ENCODE peak calls at places on chromosomes 6 and 20, in nine cellular contexts. J is heart left ventricle, Q is mucosa of descending colon, Y is AG09309, G is SJSA1, X is tibial nerve, L is GM23338, R is fibroblast of the aortic adventitia, K is foreskin fibroblast. O is an unnamed sample.
A peak's percentile ranks its signal among the peaks of the same experiment; 100 is the strongest.

GRCh38 chr6:83430606-83431544 is at the start of gene ME1:
- DNase-seq in J (peak; percentile 77), Q (peak; percentile 74), Y (peak; percentile 31), G (peak; percentile 96), X (peak; percentile 51), L (peak; percentile 79), R (peak; percentile 69), K (peak; percentile 87), O (peak; percentile 68)

GRCh38 chr6:157825243-157825904 is 2.3 kb downstream of the SNX9 start:
- DNase-seq in J (no peak), Q (no peak), Y (no peak), G (no peak), X (no peak), L (no peak), R (peak; percentile 41), K (no peak), O (no peak)

GRCh38 chr6:158536084-158536890 is 23.6 kb upstream of the TMEM181 start:
- DNase-seq in J (peak; percentile 64), Q (peak; percentile 87), Y (no peak), G (peak; percentile 64), X (peak; percentile 30), L (peak; percentile 92), R (peak; percentile 74), K (peak; percentile 70), O (peak; percentile 73)

GRCh38 chr6:99114769-99115406 is 167.1 kb upstream of the FBXL4 start:
- DNase-seq in J (no peak), Q (no peak), Y (no peak), G (no peak), X (no peak), L (no peak), R (no peak), K (no peak), O (no peak)

GRCh38 chr20:53370345-53370961 is 223.2 kb downstream of the ZNF217 start:
- DNase-seq in J (no peak), Q (peak; percentile 12), Y (no peak), G (no peak), X (no peak), L (no peak), R (no peak), K (no peak), O (no peak)

GRCh38 chr6:153015094-153015645 is 12.7 kb upstream of the MTRF1L start:
- DNase-seq in J (no peak), Q (no peak), Y (no peak), G (no peak), X (no peak), L (no peak), R (no peak), K (no peak), O (no peak)

GRCh38 chr6:7561153-7561964 is 19.9 kb downstream of the DSP start:
- DNase-seq in J (no peak), Q (peak; percentile 88), Y (no peak), G (no peak), X (no peak), L (no peak), R (peak; percentile 26), K (no peak), O (no peak)

GRCh38 chr6:115783402-115784061 is 277.2 kb downstream of the FRK start:
- DNase-seq in J (no peak), Q (no peak), Y (no peak), G (no peak), X (no peak), L (no peak), R (peak; percentile 1), K (peak; percentile 23), O (peak; percentile 8)

GRCh38 chr20:56995157-56995556 is 271.3 kb downstream of the BMP7 start:
- DNase-seq in J (no peak), Q (no peak), Y (no peak), G (no peak), X (no peak), L (no peak), R (no peak), K (no peak), O (no peak)

GRCh38 chr6:38058022-38058421 is 238.5 kb downstream of the ZFAND3 start:
- DNase-seq in J (no peak), Q (no peak), Y (no peak), G (no peak), X (no peak), L (no peak), R (peak; percentile 9), K (peak; percentile 35), O (no peak)

GRCh38 chr6:146312606-146313005 is 231.0 kb upstream of the RAB32 start:
- DNase-seq in J (no peak), Q (no peak), Y (no peak), G (no peak), X (no peak), L (no peak), R (no peak), K (peak; percentile 12), O (no peak)

GRCh38 chr6:80217799-80218198 is 111.3 kb downstream of the BCKDHB start:
- DNase-seq in J (no peak), Q (no peak), Y (peak; percentile 71), G (no peak), X (no peak), L (no peak), R (peak; percentile 4), K (peak; percentile 44), O (no peak)

GRCh38 chr6:88823998-88824397 is 139.4 kb downstream of the RNGTT start:
- DNase-seq in J (no peak), Q (no peak), Y (peak; percentile 4), G (no peak), X (no peak), L (no peak), R (peak; percentile 40), K (peak; percentile 22), O (no peak)

DNA sequence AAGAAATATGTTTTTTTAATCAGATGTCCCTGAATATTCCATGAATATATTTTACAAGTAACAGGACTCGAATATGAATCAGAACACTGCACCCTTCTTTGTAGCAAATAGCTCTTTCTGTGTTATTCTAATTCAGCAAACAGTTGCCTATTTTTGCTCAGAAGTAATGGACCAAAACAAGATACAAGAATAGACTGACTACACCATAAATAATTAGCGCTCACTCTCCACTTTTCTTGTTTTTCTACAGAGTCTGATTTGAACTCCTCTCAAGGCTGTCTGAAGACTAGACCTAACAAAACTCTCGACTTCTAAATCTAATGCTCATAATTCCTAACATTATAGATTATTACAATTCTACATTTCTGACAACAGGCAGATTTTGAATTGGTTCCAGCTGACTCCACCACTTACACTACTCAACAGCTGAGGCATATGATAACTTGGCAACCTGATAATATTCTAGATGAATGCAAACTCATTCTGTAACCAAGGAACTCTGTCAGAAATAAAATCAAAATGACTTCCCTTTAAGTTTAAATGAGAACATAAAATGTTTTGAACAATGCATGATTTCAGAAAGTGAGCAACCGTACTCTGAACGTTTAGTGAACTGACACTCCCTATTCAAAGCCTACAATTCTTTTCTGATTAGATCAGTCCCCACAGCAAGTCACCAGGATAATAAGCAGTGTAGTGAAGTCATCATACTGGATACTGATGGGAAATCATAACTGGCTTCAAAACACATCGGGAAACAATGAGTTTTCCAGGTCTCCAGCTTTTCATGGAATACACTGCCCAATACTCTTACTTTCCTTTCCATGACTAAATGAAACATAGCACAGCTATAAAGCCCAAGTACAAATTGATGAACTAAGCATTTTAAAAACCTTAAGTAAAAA is 114.2 kb upstream of the BEND6 start:
- DNase-seq in J (no peak), Q (no peak), Y (no peak), G (no peak), X (no peak), L (no peak), R (peak; percentile 73), K (peak; percentile 57), O (no peak)
- H3K4me3 ChIP-seq in J (peak overlapping the region; percentile 72), Q (no peak overlapping the region), Y (peak overlapping the region; percentile 77), G (peak overlapping the region; percentile 8), X (peak overlapping the region; percentile 88), L (peak overlapping the region; percentile 87), R (peak overlapping the region; percentile 88), K (peak overlapping the region; percentile 91), O (peak overlapping the region; percentile 74)

DNA sequence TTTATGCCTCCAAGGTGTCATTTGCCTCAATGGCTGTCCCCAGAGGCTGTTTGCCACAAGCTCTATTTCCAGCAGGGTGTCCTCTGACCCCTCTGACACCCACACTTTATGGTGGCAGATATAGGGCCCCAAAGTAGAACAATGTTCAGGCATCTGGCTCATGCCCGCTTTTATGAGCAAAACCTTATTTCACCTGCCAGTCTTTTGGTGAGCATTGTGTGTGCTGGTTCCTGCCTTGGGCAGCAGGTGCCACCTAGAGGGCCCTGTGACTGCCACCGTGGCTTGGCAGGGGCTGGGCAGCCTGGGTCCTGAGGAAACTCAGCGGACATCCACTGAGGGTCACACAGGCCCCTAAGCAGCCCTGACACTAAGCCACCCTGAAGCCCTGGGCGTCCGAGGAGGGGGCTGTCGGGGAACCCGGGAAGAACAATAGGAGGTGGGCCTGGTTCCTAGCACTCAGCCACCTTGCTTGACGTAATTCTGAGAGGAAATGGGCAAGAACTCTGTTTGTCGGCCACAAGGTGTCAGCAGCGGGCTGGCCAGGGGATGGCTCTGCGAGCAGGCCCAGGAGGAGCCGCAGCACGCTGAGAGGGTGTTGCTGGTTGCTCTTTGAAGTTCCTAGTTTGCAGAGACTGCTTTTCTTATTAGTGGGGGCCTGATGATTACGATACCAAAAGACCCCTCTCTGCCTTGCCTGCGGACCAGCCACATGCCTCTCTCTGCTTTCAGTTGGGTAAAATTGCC is 148.9 kb downstream of the SCML4 start:
- DNase-seq in J (peak; percentile 85), Q (peak; percentile 75), Y (peak; percentile 49), G (peak; percentile 81), X (peak; percentile 44), L (peak; percentile 94), R (peak; percentile 86), K (peak; percentile 76), O (peak; percentile 88)
- H3K4me3 ChIP-seq in J (peak overlapping the region; percentile 21), Q (no peak overlapping the region), Y (no peak overlapping the region), G (no peak overlapping the region), X (no peak overlapping the region), L (peak overlapping the region; percentile 52), R (no peak overlapping the region), K (no peak overlapping the region), O (peak overlapping the region; percentile 22)

GRCh38 chr20:17587148-17587547 is 17.3 kb downstream of the DSTN start:
- DNase-seq in J (no peak), Q (no peak), Y (no peak), G (no peak), X (no peak), L (no peak), R (no peak), K (no peak), O (no peak)
- H3K4me3 ChIP-seq in J (no peak overlapping the region), Q (no peak overlapping the region), Y (no peak overlapping the region), G (no peak overlapping the region), X (no peak overlapping the region), L (no peak overlapping the region), R (no peak overlapping the region), K (no peak overlapping the region), O (no peak overlapping the region)

GRCh38 chr6:96836579-96837137 is 619 bp downstream of the GPR63 start:
- DNase-seq in J (no peak), Q (peak; percentile 22), Y (no peak), G (no peak), X (no peak), L (peak; percentile 32), R (peak; percentile 3), K (no peak), O (no peak)

GRCh38 chr6:96834070-96834469 is 3.2 kb downstream of the GPR63 start:
- DNase-seq in J (no peak), Q (no peak), Y (no peak), G (no peak), X (no peak), L (no peak), R (no peak), K (no peak), O (no peak)

GRCh38 chr6:96832780-96833179 is 4.5 kb downstream of the GPR63 start:
- DNase-seq in J (no peak), Q (no peak), Y (no peak), G (no peak), X (no peak), L (no peak), R (no peak), K (no peak), O (no peak)

GRCh38 chr6:96841241-96841824 is 4.1 kb upstream of the GPR63 start:
- DNase-seq in J (no peak), Q (no peak), Y (no peak), G (no peak), X (no peak), L (no peak), R (no peak), K (no peak), O (no peak)

GRCh38 chr6:96837138-96837971 is at the start of gene GPR63:
- DNase-seq in J (peak; percentile 45), Q (peak; percentile 78), Y (no peak), G (peak; percentile 75), X (peak; percentile 18), L (peak; percentile 95), R (peak; percentile 41), K (peak; percentile 68), O (peak; percentile 54)
- H3K4me3 ChIP-seq in J (peak within 1 kb of the TSS; percentile 78), Q (peak within 1 kb of the TSS; percentile 37), Y (peak within 1 kb of the TSS; percentile 54), G (peak within 1 kb of the TSS; percentile 53), X (peak within 1 kb of the TSS; percentile 66), L (peak within 1 kb of the TSS; percentile 90), R (peak within 1 kb of the TSS; percentile 74), K (peak within 1 kb of the TSS; percentile 71), O (peak within 1 kb of the TSS; percentile 83)